ENCODE peak calls at places on chromosomes 12 and 14, in nine cellular contexts. One of them, this sample, is unnamed.

GRCh38 chr12:69415471-69416275 is 54.5 kb upstream of the FRS2 start:
- DNase-seq in pancreas: peak; percentile 21
- DNase-seq in breast epithelium: peak; percentile 54
- DNase-seq in IMR-90: peak; percentile 95
- DNase-seq in upper lobe of left lung: peak; percentile 39
- DNase-seq in esophagus squamous epithelium: no peak
- DNase-seq in A549: peak; percentile 69
- DNase-seq in adrenal gland: peak; percentile 39
- DNase-seq in AG04450: peak; percentile 88
- DNase-seq in this sample: peak; percentile 36

GRCh38 chr14:79947440-79947839 is 263.9 kb downstream of the DIO2 start:
- DNase-seq in esophagus squamous epithelium: no peak
- DNase-seq in AG04450: no peak
- DNase-seq in adrenal gland: no peak
- DNase-seq in A549: no peak
- DNase-seq in pancreas: no peak
- DNase-seq in IMR-90: no peak
- DNase-seq in upper lobe of left lung: no peak
- DNase-seq in breast epithelium: no peak
- DNase-seq in this sample: no peak

GRCh38 chr14:74956280-74957072 is 1.1 kb upstream of the PGF start:
- DNase-seq in adrenal gland: no peak
- DNase-seq in A549: no peak
- DNase-seq in upper lobe of left lung: no peak
- DNase-seq in AG04450: no peak
- DNase-seq in pancreas: no peak
- DNase-seq in esophagus squamous epithelium: no peak
- DNase-seq in breast epithelium: no peak
- DNase-seq in IMR-90: no peak
- DNase-seq in this sample: no peak

GRCh38 chr12:54629925-54630324 is 4.8 kb downstream of the LACRT start:
- DNase-seq in A549: no peak
- DNase-seq in pancreas: no peak
- DNase-seq in upper lobe of left lung: no peak
- DNase-seq in esophagus squamous epithelium: no peak
- DNase-seq in adrenal gland: no peak
- DNase-seq in breast epithelium: no peak
- DNase-seq in IMR-90: no peak
- DNase-seq in AG04450: no peak
- DNase-seq in this sample: no peak

GRCh38 chr14:44803239-44803905 is 158.4 kb downstream of the KLHL28 start:
- DNase-seq in adrenal gland: no peak
- DNase-seq in IMR-90: peak; percentile 64
- DNase-seq in AG04450: no peak
- DNase-seq in pancreas: no peak
- DNase-seq in esophagus squamous epithelium: no peak
- DNase-seq in upper lobe of left lung: no peak
- DNase-seq in breast epithelium: no peak
- DNase-seq in A549: peak; percentile 60
- DNase-seq in this sample: no peak

GRCh38 chr14:95315156-95315555 is 4.6 kb downstream of the CLMN start:
- DNase-seq in AG04450: no peak
- DNase-seq in breast epithelium: no peak
- DNase-seq in IMR-90: no peak
- DNase-seq in upper lobe of left lung: no peak
- DNase-seq in esophagus squamous epithelium: no peak
- DNase-seq in A549: no peak
- DNase-seq in pancreas: no peak
- DNase-seq in adrenal gland: no peak
- DNase-seq in this sample: no peak

GRCh38 chr12:48917857-48918537 is 7.3 kb downstream of the FKBP11 start:
- DNase-seq in breast epithelium: no peak
- DNase-seq in AG04450: no peak
- DNase-seq in A549: no peak
- DNase-seq in adrenal gland: no peak
- DNase-seq in IMR-90: no peak
- DNase-seq in pancreas: no peak
- DNase-seq in upper lobe of left lung: peak; percentile 28
- DNase-seq in esophagus squamous epithelium: no peak
- DNase-seq in this sample: no peak

GRCh38 chr12:43957732-43958131 is 121.9 kb downstream of the TMEM117 start:
- DNase-seq in AG04450: peak; percentile 15
- DNase-seq in adrenal gland: no peak
- DNase-seq in pancreas: no peak
- DNase-seq in IMR-90: peak; percentile 67
- DNase-seq in esophagus squamous epithelium: no peak
- DNase-seq in A549: peak; percentile 48
- DNase-seq in breast epithelium: no peak
- DNase-seq in upper lobe of left lung: no peak
- DNase-seq in this sample: no peak

GRCh38 chr12:26317942-26318565 is 122.7 kb downstream of the SSPN start:
- DNase-seq in AG04450: no peak
- DNase-seq in pancreas: no peak
- DNase-seq in IMR-90: peak; percentile 84
- DNase-seq in esophagus squamous epithelium: no peak
- DNase-seq in A549: no peak
- DNase-seq in upper lobe of left lung: no peak
- DNase-seq in adrenal gland: no peak
- DNase-seq in breast epithelium: no peak
- DNase-seq in this sample: no peak

GRCh38 chr14:60724080-60724618 is at the start of gene SIX4:
- DNase-seq in pancreas: peak; percentile 73
- DNase-seq in upper lobe of left lung: peak; percentile 82
- DNase-seq in A549: peak; percentile 78
- DNase-seq in esophagus squamous epithelium: no peak
- DNase-seq in AG04450: peak; percentile 79
- DNase-seq in breast epithelium: peak; percentile 64
- DNase-seq in adrenal gland: peak; percentile 77
- DNase-seq in IMR-90: peak; percentile 92
- DNase-seq in this sample: peak; percentile 94

GRCh38 chr12:28954333-28954732 is 194.7 kb upstream of the FAR2 start:
- DNase-seq in breast epithelium: no peak
- DNase-seq in AG04450: no peak
- DNase-seq in pancreas: no peak
- DNase-seq in IMR-90: peak; percentile 65
- DNase-seq in upper lobe of left lung: no peak
- DNase-seq in A549: no peak
- DNase-seq in esophagus squamous epithelium: no peak
- DNase-seq in adrenal gland: no peak
- DNase-seq in this sample: no peak

GRCh38 chr14:106286697-106287290 is 760.4 kb downstream of the TMEM121 start:
- DNase-seq in breast epithelium: no peak
- DNase-seq in pancreas: no peak
- DNase-seq in A549: peak; percentile 7
- DNase-seq in AG04450: no peak
- DNase-seq in adrenal gland: no peak
- DNase-seq in esophagus squamous epithelium: no peak
- DNase-seq in IMR-90: no peak
- DNase-seq in upper lobe of left lung: no peak
- DNase-seq in this sample: no peak

GRCh38 chr12:109513977-109514376 is 36.5 kb downstream of the UBE3B start:
- DNase-seq in upper lobe of left lung: peak; percentile 32
- DNase-seq in pancreas: no peak
- DNase-seq in A549: no peak
- DNase-seq in esophagus squamous epithelium: no peak
- DNase-seq in IMR-90: peak; percentile 11
- DNase-seq in breast epithelium: no peak
- DNase-seq in adrenal gland: no peak
- DNase-seq in AG04450: no peak
- DNase-seq in this sample: no peak

GRCh38 chr12:125509195-125509594 is 444.0 kb downstream of the AACS start:
- DNase-seq in esophagus squamous epithelium: no peak
- DNase-seq in breast epithelium: no peak
- DNase-seq in adrenal gland: no peak
- DNase-seq in AG04450: no peak
- DNase-seq in IMR-90: no peak
- DNase-seq in pancreas: no peak
- DNase-seq in upper lobe of left lung: no peak
- DNase-seq in A549: no peak
- DNase-seq in this sample: no peak

GRCh38 chr14:68143341-68143807 is 323.8 kb downstream of the RAD51B start:
- DNase-seq in pancreas: peak; percentile 71
- DNase-seq in upper lobe of left lung: peak; percentile 29
- DNase-seq in A549: peak; percentile 72
- DNase-seq in esophagus squamous epithelium: no peak
- DNase-seq in IMR-90: peak; percentile 36
- DNase-seq in breast epithelium: peak; percentile 68
- DNase-seq in AG04450: no peak
- DNase-seq in adrenal gland: peak; percentile 83
- DNase-seq in this sample: peak; percentile 47

GRCh38 chr14:106665814-106666213 is 1139.4 kb downstream of the TMEM121 start:
- DNase-seq in upper lobe of left lung: no peak
- DNase-seq in A549: no peak
- DNase-seq in pancreas: no peak
- DNase-seq in AG04450: no peak
- DNase-seq in esophagus squamous epithelium: no peak
- DNase-seq in breast epithelium: no peak
- DNase-seq in IMR-90: no peak
- DNase-seq in adrenal gland: no peak
- DNase-seq in this sample: no peak

DNA sequence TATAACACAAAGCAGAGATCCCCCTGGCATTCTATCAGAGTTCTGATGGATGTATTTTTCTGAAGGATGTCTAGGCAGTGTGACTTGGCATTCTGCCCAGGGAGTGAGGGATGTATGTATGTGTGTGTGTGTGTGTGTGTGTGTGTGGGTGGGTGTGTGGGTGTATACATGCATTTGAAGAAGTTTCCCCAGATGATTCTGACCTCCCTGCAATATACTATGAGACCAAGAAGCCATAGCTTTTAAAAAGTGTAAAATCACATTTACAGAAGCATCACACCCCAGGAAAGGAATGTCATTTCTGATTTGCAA is 59.7 kb upstream of the NAP1L1 start:
- DNase-seq in breast epithelium: no peak
- DNase-seq in upper lobe of left lung: peak; percentile 31
- DNase-seq in adrenal gland: no peak
- DNase-seq in IMR-90: peak; percentile 36
- DNase-seq in esophagus squamous epithelium: no peak
- DNase-seq in pancreas: no peak
- DNase-seq in A549: peak; percentile 11
- DNase-seq in AG04450: no peak
- DNase-seq in this sample: no peak
- H3K9me3 ChIP-seq in breast epithelium: no peaks in the 10 kb centered on the region
- H3K9me3 ChIP-seq in upper lobe of left lung: no peaks in the 10 kb centered on the region
- H3K9me3 ChIP-seq in adrenal gland: no peaks in the 10 kb centered on the region
- H3K9me3 ChIP-seq in IMR-90: no peaks in the 10 kb centered on the region
- H3K9me3 ChIP-seq in esophagus squamous epithelium: no peaks in the 10 kb centered on the region
- H3K9me3 ChIP-seq in pancreas: no peaks in the 10 kb centered on the region
- H3K9me3 ChIP-seq in A549: no peaks in the 10 kb centered on the region
- H3K9me3 ChIP-seq in AG04450: no peaks in the 10 kb centered on the region
- H3K9me3 ChIP-seq in this sample: no peaks in the 10 kb centered on the region

DNA sequence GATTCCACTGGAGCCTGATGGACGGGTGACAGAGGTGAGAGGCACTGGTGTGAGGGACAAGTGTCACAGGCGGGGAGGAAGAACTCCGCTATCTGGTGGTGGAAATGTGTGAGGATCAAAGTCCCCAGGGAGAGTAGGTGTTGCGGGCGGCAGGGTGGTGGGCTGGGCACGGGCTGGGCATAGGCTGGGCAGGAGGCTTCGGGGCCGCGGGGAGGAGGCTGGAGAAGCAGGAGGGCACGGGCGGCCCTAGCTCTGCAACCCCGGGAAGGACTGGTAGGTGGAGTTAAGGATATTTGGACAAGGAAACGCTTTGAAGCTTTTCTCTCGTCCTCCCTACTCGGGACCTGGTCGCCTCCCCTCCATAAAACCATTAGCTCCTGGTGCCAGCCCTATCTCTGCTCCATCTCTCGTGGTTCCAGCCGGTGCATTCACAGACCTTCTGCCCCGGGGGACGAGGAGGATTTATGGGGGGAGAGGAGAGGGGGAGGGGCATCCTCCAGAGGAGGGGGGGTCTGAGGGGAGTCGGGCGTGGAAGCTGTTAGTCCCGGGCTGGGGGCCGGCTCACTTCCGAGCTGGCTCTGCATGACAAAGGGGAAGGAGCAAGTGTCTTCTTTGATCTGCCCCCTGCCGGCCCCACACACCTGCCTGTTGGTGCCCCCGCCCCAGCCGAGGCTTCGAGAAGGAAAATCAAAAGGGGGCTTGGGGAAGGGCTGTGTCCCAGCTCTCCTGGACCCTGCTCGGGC is 478 bp downstream of the WNT5B start:
- DNase-seq in breast epithelium: no peak
- DNase-seq in upper lobe of left lung: no peak
- DNase-seq in AG04450: no peak
- DNase-seq in IMR-90: no peak
- DNase-seq in adrenal gland: no peak
- DNase-seq in pancreas: peak; percentile 40
- DNase-seq in esophagus squamous epithelium: no peak
- DNase-seq in A549: no peak
- DNase-seq in this sample: no peak
- TF ChIP-seq CTCF in breast epithelium: no peak
- TF ChIP-seq CTCF in upper lobe of left lung: no peak
- TF ChIP-seq CTCF in AG04450: no peak
- TF ChIP-seq CTCF in IMR-90: no peak
- TF ChIP-seq CTCF in adrenal gland: no peak
- TF ChIP-seq CTCF in pancreas: no peak
- TF ChIP-seq CTCF in esophagus squamous epithelium: no peak
- TF ChIP-seq CTCF in A549: no peak
- TF ChIP-seq CTCF in this sample: peak; percentile 16

DNA sequence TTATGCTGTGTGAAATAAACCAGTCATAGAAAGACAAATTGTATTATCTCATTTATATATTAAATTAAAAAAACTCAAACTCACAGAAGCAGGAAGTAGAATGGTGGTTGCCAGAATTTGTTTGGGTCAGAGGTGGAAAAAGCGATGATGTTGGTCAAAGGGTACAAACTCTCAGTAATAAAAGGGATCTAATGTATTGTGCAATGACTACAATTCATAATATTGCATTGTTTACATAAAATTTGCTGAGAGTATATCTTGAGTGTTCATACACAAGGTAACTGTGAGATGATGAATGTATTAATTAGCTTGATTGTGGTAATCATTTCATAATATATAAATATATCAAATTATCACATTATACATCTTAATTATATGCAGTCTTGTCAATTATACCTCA is 56.7 kb downstream of the FOXG1 start:
- DNase-seq in A549: no peak
- DNase-seq in IMR-90: no peak
- DNase-seq in pancreas: no peak
- DNase-seq in adrenal gland: no peak
- DNase-seq in AG04450: no peak
- DNase-seq in esophagus squamous epithelium: no peak
- DNase-seq in upper lobe of left lung: no peak
- DNase-seq in breast epithelium: no peak
- DNase-seq in this sample: no peak
- H3K9me3 ChIP-seq in A549: peaks cover 8% of the 10 kb centered on the region
- H3K9me3 ChIP-seq in IMR-90: no peaks in the 10 kb centered on the region
- H3K9me3 ChIP-seq in pancreas: no peaks in the 10 kb centered on the region
- H3K9me3 ChIP-seq in adrenal gland: no peaks in the 10 kb centered on the region
- H3K9me3 ChIP-seq in AG04450: peaks cover 2% of the 10 kb centered on the region
- H3K9me3 ChIP-seq in esophagus squamous epithelium: peaks cover 5% of the 10 kb centered on the region
- H3K9me3 ChIP-seq in upper lobe of left lung: peaks cover 4% of the 10 kb centered on the region
- H3K9me3 ChIP-seq in breast epithelium: no peaks in the 10 kb centered on the region
- H3K9me3 ChIP-seq in this sample: no peaks in the 10 kb centered on the region

DNA sequence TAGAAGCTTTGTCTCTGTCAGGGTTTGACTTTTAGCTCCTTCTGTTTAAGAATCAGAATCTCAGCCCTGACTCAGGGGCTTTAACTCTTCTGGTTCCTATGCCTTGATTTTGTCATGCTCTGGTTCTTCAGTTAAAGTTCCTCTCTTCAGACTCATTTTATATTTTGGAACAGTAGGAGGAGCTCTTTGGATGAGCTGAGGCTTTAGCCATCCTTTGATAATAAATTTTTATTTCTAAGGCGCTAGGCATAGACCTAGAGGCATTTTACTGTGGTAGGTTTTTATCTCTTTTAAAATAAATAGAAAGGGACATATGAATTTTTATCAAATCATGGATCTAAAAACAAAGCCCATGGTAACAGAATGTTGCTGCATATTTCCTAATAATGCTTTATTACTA is 51.7 kb downstream of the ATP23 start:
- DNase-seq in A549: no peak
- DNase-seq in upper lobe of left lung: no peak
- DNase-seq in esophagus squamous epithelium: no peak
- DNase-seq in IMR-90: peak; percentile 28
- DNase-seq in AG04450: no peak
- DNase-seq in pancreas: no peak
- DNase-seq in breast epithelium: no peak
- DNase-seq in adrenal gland: no peak
- DNase-seq in this sample: no peak
- TF ChIP-seq CTCF in A549: peak; percentile 46
- TF ChIP-seq CTCF in upper lobe of left lung: no peak
- TF ChIP-seq CTCF in esophagus squamous epithelium: no peak
- TF ChIP-seq CTCF in IMR-90: peak; percentile 49
- TF ChIP-seq CTCF in AG04450: peak; percentile 41
- TF ChIP-seq CTCF in pancreas: no peak
- TF ChIP-seq CTCF in breast epithelium: no peak
- TF ChIP-seq CTCF in adrenal gland: no peak
- TF ChIP-seq CTCF in this sample: peak; percentile 17